ENCODE peak calls at places on chromosome 20, in eight cellular contexts. I is fibroblast of villous mesenchyme, H is omental fat pad, C is colonic mucosa, L is H9, F is osteoblast, M is lower lobe of right lung, Y is psoas muscle. V is an unnamed sample.

GRCh38 chr20:10324198-10324836 is 105.7 kb downstream of the SNAP25 start:
- DNase-seq in I (no peak), H (no peak), C (no peak), L (no peak), F (no peak), M (no peak), Y (no peak), V (no peak)

GRCh38 chr20:16520154-16520553 is 53.1 kb downstream of the KIF16B start:
- DNase-seq in I (no peak), H (no peak), C (no peak), L (no peak), F (no peak), M (no peak), Y (no peak), V (no peak)

GRCh38 chr20:64131406-64131805 is 24.0 kb upstream of the NPBWR2 start:
- DNase-seq in I (peak), H (peak), C (peak), L (no peak), F (peak), M (peak), Y (no peak), V (peak)

GRCh38 chr20:7924692-7925091 is 15.6 kb downstream of the HAO1 start:
- DNase-seq in I (peak), H (no peak), C (no peak), L (no peak), F (no peak), M (no peak), Y (no peak), V (peak)

GRCh38 chr20:62627901-62628612 is 14.2 kb upstream of the SLCO4A1 start:
- DNase-seq in I (peak), H (no peak), C (no peak), L (no peak), F (no peak), M (no peak), Y (peak), V (no peak)

GRCh38 chr20:50533061-50533460 is 22.9 kb downstream of the PTPN1 start:
- DNase-seq in I (no peak), H (no peak), C (no peak), L (no peak), F (peak), M (no peak), Y (no peak), V (peak)

GRCh38 chr20:61875221-61875885 is 190.3 kb downstream of the TAF4 start:
- DNase-seq in I (no peak), H (no peak), C (no peak), L (peak), F (no peak), M (no peak), Y (no peak), V (no peak)

GRCh38 chr20:33387177-33387576 is 14.1 kb downstream of the CDK5RAP1 start:
- DNase-seq in I (peak), H (no peak), C (no peak), L (no peak), F (peak), M (no peak), Y (peak), V (no peak)

GRCh38 chr20:1830240-1830639 is 65.0 kb upstream of the SIRPA start:
- DNase-seq in I (peak), H (no peak), C (no peak), L (no peak), F (peak), M (no peak), Y (peak), V (peak)

GRCh38 chr20:2688041-2688591 is 4.5 kb upstream of the EBF4 start:
- DNase-seq in I (peak), H (no peak), C (peak), L (peak), F (peak), M (peak), Y (no peak), V (peak)

GRCh38 chr20:7742479-7742878 is 197.8 kb downstream of the HAO1 start:
- DNase-seq in I (peak), H (no peak), C (no peak), L (no peak), F (no peak), M (no peak), Y (no peak), V (peak)

GRCh38 chr20:40754372-40754943 is 65.4 kb upstream of the MAFB start:
- DNase-seq in I (peak), H (no peak), C (no peak), L (no peak), F (no peak), M (no peak), Y (peak), V (no peak)

GRCh38 chr20:46051556-46052323 is 22.7 kb downstream of the SLC12A5 start:
- DNase-seq in I (no peak), H (no peak), C (no peak), L (no peak), F (peak), M (no peak), Y (no peak), V (no peak)

GRCh38 chr20:63002511-63002910 is 4.3 kb downstream of the BHLHE23 start:
- DNase-seq in I (no peak), H (no peak), C (no peak), L (no peak), F (no peak), M (no peak), Y (no peak), V (no peak)

GRCh38 chr20:48722737-48723191 is 105.0 kb downstream of the PREX1 start:
- DNase-seq in I (peak), H (no peak), C (no peak), L (no peak), F (peak), M (no peak), Y (no peak), V (peak)

GRCh38 chr20:45611054-45611453 is 18.5 kb upstream of the WFDC10A start:
- DNase-seq in I (peak), H (no peak), C (no peak), L (no peak), F (peak), M (no peak), Y (no peak), V (peak)

GRCh38 chr20:41497186-41497895 is 120.8 kb downstream of the CHD6 start:
- DNase-seq in I (peak), H (no peak), C (no peak), L (no peak), F (no peak), M (no peak), Y (no peak), V (peak)

GRCh38 chr20:10090588-10091166 is 55.9 kb downstream of the ANKEF1 start:
- DNase-seq in I (peak), H (no peak), C (peak), L (peak), F (no peak), M (peak), Y (peak), V (peak)

GRCh38 chr20:57207251-57207650 is 59.2 kb downstream of the BMP7 start:
- DNase-seq in I (no peak), H (no peak), C (no peak), L (no peak), F (peak), M (no peak), Y (peak), V (no peak)

GRCh38 chr20:59811681-59812171 is 121.7 kb downstream of the SYCP2 start:
- DNase-seq in I (no peak), H (no peak), C (peak), L (peak), F (no peak), M (no peak), Y (no peak), V (no peak)

GRCh38 chr20:63416109-63416430 is 54.9 kb upstream of the CHRNA4 start:
- DNase-seq in I (no peak), H (no peak), C (no peak), L (no peak), F (no peak), M (no peak), Y (no peak), V (no peak)

GRCh38 chr20:48409216-48409615 is 418.6 kb downstream of the PREX1 start:
- DNase-seq in I (no peak), H (no peak), C (no peak), L (no peak), F (no peak), M (no peak), Y (no peak), V (no peak)

GRCh38 chr20:37879003-37879599 is 23.8 kb upstream of the VSTM2L start:
- DNase-seq in I (no peak), H (no peak), C (no peak), L (no peak), F (peak), M (no peak), Y (peak), V (no peak)

GRCh38 chr20:51738877-51739447 is 29.2 kb downstream of the ATP9A start:
- DNase-seq in I (no peak), H (no peak), C (no peak), L (no peak), F (no peak), M (no peak), Y (no peak), V (no peak)

GRCh38 chr20:53828673-53829085 is 235.0 kb upstream of the ZNF217 start:
- DNase-seq in I (peak), H (no peak), C (peak), L (no peak), F (peak), M (no peak), Y (no peak), V (peak)

GRCh38 chr20:34083137-34083536 is 28.9 kb downstream of the EIF2S2 start:
- DNase-seq in I (peak), H (no peak), C (peak), L (no peak), F (peak), M (peak), Y (peak), V (peak)

GRCh38 chr20:43824699-43825402 is 89.8 kb upstream of the TOX2 start:
- DNase-seq in I (peak), H (no peak), C (peak), L (peak), F (no peak), M (no peak), Y (no peak), V (peak)

GRCh38 chr20:14055127-14055742 is 59.9 kb downstream of the MACROD2 start:
- DNase-seq in I (peak), H (no peak), C (peak), L (no peak), F (no peak), M (no peak), Y (no peak), V (peak)

GRCh38 chr20:24964518-24964838 is 15.4 kb downstream of the CST7 start:
- DNase-seq in I (no peak), H (no peak), C (no peak), L (peak), F (no peak), M (no peak), Y (no peak), V (no peak)

GRCh38 chr20:57215826-57216471 is 50.5 kb downstream of the BMP7 start:
- DNase-seq in I (no peak), H (no peak), C (no peak), L (no peak), F (peak), M (no peak), Y (no peak), V (no peak)

GRCh38 chr20:63101781-63102719 is 95.3 kb upstream of the BHLHE23 start:
- DNase-seq in I (peak), H (no peak), C (peak), L (peak), F (peak), M (peak), Y (peak), V (peak)

GRCh38 chr20:43386878-43387277 is 70.8 kb upstream of the SRSF6 start:
- DNase-seq in I (no peak), H (no peak), C (no peak), L (no peak), F (no peak), M (no peak), Y (no peak), V (no peak)

GRCh38 chr20:20366896-20367680 is 816 bp upstream of the INSM1 start:
- DNase-seq in I (no peak), H (no peak), C (no peak), L (peak), F (peak), M (no peak), Y (no peak), V (no peak)
- TF ChIP-seq CTCF in I (no peak), H (no peak), C (no peak), L (no peak), F (no peak), M (no peak), Y (no peak), V (no peak)

GRCh38 chr20:47073766-47074475 is 179.3 kb downstream of the EYA2 start:
- DNase-seq in I (no peak), H (no peak), C (no peak), L (no peak), F (peak), M (no peak), Y (no peak), V (no peak)

GRCh38 chr20:47066484-47067270 is 172.0 kb downstream of the EYA2 start:
- DNase-seq in I (peak), H (no peak), C (no peak), L (no peak), F (no peak), M (no peak), Y (no peak), V (peak)

GRCh38 chr20:47071646-47072185 is 177.1 kb downstream of the EYA2 start:
- DNase-seq in I (no peak), H (no peak), C (no peak), L (no peak), F (peak), M (no peak), Y (no peak), V (no peak)

GRCh38 chr20:47067776-47068175 is 173.1 kb downstream of the EYA2 start:
- DNase-seq in I (no peak), H (no peak), C (no peak), L (no peak), F (no peak), M (no peak), Y (no peak), V (peak)

DNA sequence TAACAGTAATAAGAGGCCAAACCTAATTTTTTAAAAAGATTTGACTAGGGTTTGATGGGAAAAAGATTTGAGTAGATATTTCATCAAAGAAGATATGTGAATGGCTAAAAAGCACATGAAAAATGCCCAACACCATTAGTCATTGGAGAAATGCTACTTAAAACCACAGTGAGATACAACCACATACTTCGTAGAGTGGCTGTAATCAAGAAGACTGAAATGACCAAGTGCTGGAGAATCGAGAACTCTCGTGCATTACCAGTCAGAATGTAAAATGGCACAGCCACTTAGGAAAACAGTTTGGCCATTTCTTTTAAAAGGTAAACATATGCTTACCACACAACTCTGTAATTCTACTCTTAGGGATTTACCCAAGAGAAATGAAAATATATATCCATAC is 175.5 kb downstream of the EYA2 start:
- DNase-seq in I (no peak), H (no peak), C (no peak), L (no peak), F (peak), M (no peak), Y (no peak), V (peak)
- TF ChIP-seq CTCF in I (no peak), H (no peak), C (no peak), L (no peak), F (no peak), M (no peak), Y (no peak), V (no peak)

DNA sequence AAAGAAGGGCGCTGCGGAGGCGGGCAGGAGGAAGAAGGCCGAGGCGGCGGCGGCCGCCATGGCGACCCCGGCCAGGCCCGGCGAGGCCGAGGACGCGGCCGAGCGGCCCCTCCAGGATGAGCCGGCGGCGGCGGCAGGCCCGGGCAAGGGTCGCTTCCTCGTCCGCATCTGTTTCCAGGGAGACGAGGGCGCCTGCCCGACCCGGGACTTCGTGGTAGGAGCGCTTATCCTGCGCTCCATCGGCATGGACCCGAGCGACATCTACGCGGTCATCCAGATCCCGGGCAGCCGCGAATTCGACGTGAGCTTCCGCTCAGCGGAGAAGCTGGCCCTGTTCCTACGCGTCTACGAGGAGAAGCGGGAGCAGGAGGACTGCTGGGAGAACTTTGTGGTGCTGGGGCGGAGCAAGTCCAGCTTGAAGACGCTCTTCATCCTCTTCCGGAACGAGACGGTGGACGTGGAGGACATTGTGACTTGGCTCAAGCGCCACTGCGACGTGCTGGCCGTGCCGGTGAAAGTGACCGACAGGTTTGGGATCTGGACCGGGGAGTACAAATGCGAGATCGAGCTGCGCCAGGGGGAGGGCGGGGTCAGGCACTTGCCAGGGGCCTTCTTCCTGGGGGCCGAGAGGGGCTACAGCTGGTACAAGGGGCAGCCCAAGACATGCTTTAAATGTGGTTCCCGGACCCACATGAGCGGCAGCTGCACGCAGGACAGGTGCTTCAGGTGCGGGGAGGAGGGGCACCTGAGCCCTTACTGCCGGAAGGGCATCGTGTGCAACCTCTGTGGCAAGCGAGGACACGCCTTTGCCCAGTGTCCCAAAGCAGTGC is 770 bp downstream of the ZCCHC3 start:
- DNase-seq in I (peak), H (no peak), C (peak), L (no peak), F (peak), M (peak), Y (peak), V (peak)
- TF ChIP-seq CTCF in I (no peak), H (no peak), C (no peak), L (no peak), F (no peak), M (no peak), Y (no peak), V (no peak)

DNA sequence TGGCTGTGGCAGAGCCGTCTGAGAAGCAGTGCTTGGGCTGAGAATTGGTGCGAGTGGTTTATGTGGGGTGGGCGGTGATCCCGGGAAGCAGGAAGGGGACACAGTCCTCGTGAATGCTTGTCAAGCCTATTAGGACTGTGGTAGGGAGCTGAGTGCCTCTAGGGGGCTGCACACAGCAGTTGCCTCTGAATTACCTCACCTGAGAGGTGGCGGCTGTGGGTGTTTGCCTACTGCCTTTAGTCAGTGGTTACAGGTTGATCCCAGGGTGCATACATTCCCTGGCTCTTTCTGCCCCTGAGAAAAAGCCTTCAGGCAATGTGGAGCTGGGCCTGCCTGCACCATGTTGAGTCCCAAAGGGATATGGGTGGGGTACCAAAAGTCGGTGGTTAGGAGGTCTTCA is 5.2 kb downstream of the AP5S1 start:
- DNase-seq in I (no peak), H (no peak), C (no peak), L (peak), F (no peak), M (no peak), Y (no peak), V (no peak)
- TF ChIP-seq CTCF in I (no peak), H (no peak), C (no peak), L (peak), F (no peak), M (no peak), Y (no peak), V (no peak)

GRCh38 chr20:15411781-15412180 is 1074.4 kb upstream of the FLRT3 start:
- DNase-seq in I (no peak), H (no peak), C (no peak), L (no peak), F (no peak), M (no peak), Y (no peak), V (no peak)
- TF ChIP-seq CTCF in I (no peak), H (no peak), C (no peak), L (no peak), F (no peak), M (no peak), Y (no peak), V (no peak)

GRCh38 chr20:17647391-17648305 is 34.4 kb downstream of the RRBP1 start:
- DNase-seq in I (no peak), H (no peak), C (no peak), L (no peak), F (peak), M (peak), Y (peak), V (no peak)

GRCh38 chr20:17650816-17651760 is 31.0 kb downstream of the RRBP1 start:
- DNase-seq in I (peak), H (no peak), C (no peak), L (no peak), F (peak), M (no peak), Y (peak), V (no peak)

GRCh38 chr20:17650301-17650761 is 31.7 kb downstream of the RRBP1 start:
- DNase-seq in I (no peak), H (no peak), C (no peak), L (no peak), F (peak), M (no peak), Y (peak), V (no peak)

GRCh38 chr20:17648306-17648646 is 33.8 kb downstream of the RRBP1 start:
- DNase-seq in I (peak), H (no peak), C (no peak), L (no peak), F (peak), M (peak), Y (peak), V (no peak)

GRCh38 chr20:17648782-17649730 is 33.0 kb downstream of the RRBP1 start:
- DNase-seq in I (no peak), H (no peak), C (peak), L (no peak), F (peak), M (peak), Y (peak), V (peak)
- TF ChIP-seq CTCF in I (no peak), H (no peak), C (peak), L (peak), F (peak), M (peak), Y (peak), V (peak)

GRCh38 chr20:22723659-22724058 is 139.3 kb upstream of the FOXA2 start:
- DNase-seq in I (peak), H (no peak), C (no peak), L (no peak), F (no peak), M (no peak), Y (no peak), V (peak)
- TF ChIP-seq CTCF in I (peak), H (no peak), C (no peak), L (no peak), F (no peak), M (no peak), Y (no peak), V (peak)

DNA sequence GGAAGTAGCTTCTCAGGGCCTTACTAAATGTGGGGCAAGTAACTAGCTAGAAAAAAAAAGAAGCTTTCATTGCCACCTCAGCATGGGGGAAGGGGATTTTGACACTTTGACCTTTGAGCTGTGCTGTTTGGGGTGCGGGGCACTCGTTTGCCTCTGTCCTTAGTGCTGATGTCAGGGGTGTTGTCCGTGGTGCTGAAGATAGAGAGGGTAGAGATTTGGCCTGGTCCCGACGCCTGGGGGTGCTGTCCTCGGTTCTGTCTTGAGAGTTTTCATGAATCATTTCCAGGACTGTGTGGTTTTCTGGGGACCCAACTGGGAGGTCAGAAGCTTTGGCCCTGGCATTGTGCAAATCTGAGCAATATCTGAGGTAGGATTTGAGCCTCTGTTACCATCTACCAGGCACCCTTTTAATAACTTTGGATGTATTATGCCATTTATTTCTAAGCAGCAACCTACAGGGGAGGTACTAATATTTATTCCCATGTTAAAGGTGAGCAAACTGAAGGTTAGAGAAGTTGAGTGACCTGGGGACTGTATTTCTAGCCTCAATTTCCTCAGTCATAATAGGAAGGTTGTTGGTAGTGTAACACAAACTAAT is 78.0 kb downstream of the DLGAP4 start:
- DNase-seq in I (peak), H (no peak), C (peak), L (peak), F (peak), M (no peak), Y (no peak), V (peak)
- TF ChIP-seq CTCF in I (peak), H (no peak), C (no peak), L (peak), F (peak), M (no peak), Y (no peak), V (peak)

V was measured in choroid plexus epithelial cell.